ENCODE peak calls at places on chromosomes 2 and 18, in nine cellular contexts. J is stimulated activated CD4-positive, alpha-beta T cell treated with anti-CD3 and anti-CD28 coated beads, Interleukin-2, amount 100 ng/mL, for 24 hours; Q is ovary; U is transverse colon; R is NCI-H1417 treated with DMSO at 0.1 percent for 48 hours; I is GDM1; X is upper lobe of left lung; Z is HuH-7.5; K is activated CD8-positive, alpha-beta memory T cell treated with anti-CD3 and anti-CD28 coated beads, Interleukin-2, amount 50 U/mL, for 48 hours. A is an unnamed sample.

GRCh38 chr2:73034661-73035374 is 36.7 kb downstream of the SFXN5 start:
- DNase-seq in J (no peak), Q (no peak), U (no peak), R (no peak), I (no peak), X (no peak), Z (no peak), K (no peak), A (no peak)

GRCh38 chr2:156190532-156190931 is 142.0 kb downstream of the NR4A2 start:
- DNase-seq in J (no peak), Q (no peak), U (peak; percentile 16), R (no peak), I (no peak), X (no peak), Z (no peak), K (no peak), A (no peak)

GRCh38 chr2:161886248-161886647 is 187.8 kb downstream of the DPP4 start:
- DNase-seq in J (no peak), Q (no peak), U (no peak), R (no peak), I (no peak), X (no peak), Z (no peak), K (no peak), A (no peak)

GRCh38 chr2:147082850-147083522 is 761.8 kb upstream of the ACVR2A start:
- DNase-seq in J (peak; percentile 30), Q (no peak), U (peak; percentile 43), R (no peak), I (peak; percentile 36), X (no peak), Z (peak; percentile 35), K (peak; percentile 52), A (peak; percentile 71)

GRCh38 chr2:29923110-29923721 is 1.8 kb upstream of the ALK start:
- DNase-seq in J (peak; percentile 56), Q (no peak), U (peak; percentile 46), R (peak; percentile 21), I (peak; percentile 10), X (no peak), Z (peak; percentile 58), K (peak; percentile 63), A (peak; percentile 68)

GRCh38 chr2:104848526-104848925 is 5.4 kb upstream of the POU3F3 start:
- DNase-seq in J (no peak), Q (no peak), U (no peak), R (no peak), I (no peak), X (no peak), Z (no peak), K (no peak), A (no peak)

GRCh38 chr18:78772369-78773302 is 207.0 kb upstream of the SALL3 start:
- DNase-seq in J (no peak), Q (no peak), U (no peak), R (no peak), I (no peak), X (peak; percentile 72), Z (no peak), K (no peak), A (no peak)

GRCh38 chr2:207928079-207928478 is 97.2 kb downstream of the PLEKHM3 start:
- DNase-seq in J (no peak), Q (no peak), U (peak; percentile 22), R (no peak), I (no peak), X (no peak), Z (no peak), K (no peak), A (no peak)

GRCh38 chr18:25230658-25231326 is 121.2 kb downstream of the ZNF521 start:
- DNase-seq in J (no peak), Q (peak; percentile 83), U (peak; percentile 39), R (no peak), I (peak; percentile 38), X (no peak), Z (no peak), K (no peak), A (peak; percentile 88)

GRCh38 chr18:34783485-34783884 is 73.4 kb downstream of the DTNA start:
- DNase-seq in J (no peak), Q (no peak), U (no peak), R (no peak), I (no peak), X (no peak), Z (no peak), K (no peak), A (no peak)

GRCh38 chr2:71186973-71187372 is 39.9 kb downstream of the PAIP2B start:
- DNase-seq in J (no peak), Q (no peak), U (no peak), R (no peak), I (no peak), X (no peak), Z (no peak), K (no peak), A (no peak)

GRCh38 chr2:241507430-241508239 is 749 bp downstream of the STK25 start:
- DNase-seq in J (peak; percentile 50), Q (peak; percentile 40), U (peak; percentile 39), R (no peak), I (no peak), X (peak; percentile 91), Z (peak; percentile 86), K (peak; percentile 76), A (peak; percentile 59)

GRCh38 chr2:111617804-111618576 is 266.0 kb downstream of the ANAPC1 start:
- DNase-seq in J (no peak), Q (no peak), U (no peak), R (no peak), I (no peak), X (peak; percentile 6), Z (no peak), K (no peak), A (peak; percentile 57)

GRCh38 chr2:30932850-30933249 is 125.6 kb upstream of the CAPN13 start:
- DNase-seq in J (no peak), Q (no peak), U (no peak), R (no peak), I (no peak), X (no peak), Z (no peak), K (no peak), A (no peak)

GRCh38 chr2:49687873-49688272 is 533.6 kb upstream of the FSHR start:
- DNase-seq in J (no peak), Q (no peak), U (no peak), R (peak; percentile 20), I (no peak), X (no peak), Z (no peak), K (no peak), A (no peak)

GRCh38 chr18:33593261-33593660 is 15.2 kb downstream of the ASXL3 start:
- DNase-seq in J (no peak), Q (no peak), U (no peak), R (no peak), I (no peak), X (no peak), Z (no peak), K (no peak), A (no peak)

GRCh38 chr2:37026050-37026449 is 58.1 kb downstream of the HEATR5B start:
- DNase-seq in J (no peak), Q (no peak), U (no peak), R (no peak), I (no peak), X (no peak), Z (no peak), K (no peak), A (no peak)

GRCh38 chr2:9187620-9188214 is 18.9 kb upstream of the ASAP2 start:
- DNase-seq in J (no peak), Q (no peak), U (no peak), R (no peak), I (no peak), X (no peak), Z (no peak), K (no peak), A (no peak)

GRCh38 chr18:59902180-59902992 is 2.6 kb downstream of the PMAIP1 start:
- DNase-seq in J (no peak), Q (no peak), U (no peak), R (no peak), I (no peak), X (no peak), Z (no peak), K (peak; percentile 46), A (no peak)

GRCh38 chr2:159076233-159076632 is 107.8 kb downstream of the TANC1 start:
- DNase-seq in J (no peak), Q (no peak), U (no peak), R (no peak), I (no peak), X (no peak), Z (no peak), K (no peak), A (peak; percentile 76)

A was measured in AG08395.